ENCODE peak calls at places on chromosomes 16 and 17, in eight cellular contexts. One of them, this sample, is unnamed.

GRCh38 chr16:90004577-90004976 is 14.7 kb downstream of the DBNDD1 start:
- DNase-seq in IMR-90: no peak
- DNase-seq in choroid plexus epithelial cell: no peak
- DNase-seq in brain microvascular endothelial cell: no peak
- DNase-seq in spleen: no peak
- DNase-seq in uterus: no peak
- DNase-seq in stomach: no peak
- DNase-seq in MM.1S: no peak
- DNase-seq in this sample: no peak

GRCh38 chr17:34389343-34389742 is 26.3 kb upstream of the CCL1 start:
- DNase-seq in IMR-90: no peak
- DNase-seq in choroid plexus epithelial cell: no peak
- DNase-seq in brain microvascular endothelial cell: no peak
- DNase-seq in spleen: no peak
- DNase-seq in uterus: no peak
- DNase-seq in stomach: no peak
- DNase-seq in MM.1S: peak; percentile 89
- DNase-seq in this sample: no peak

GRCh38 chr16:86353185-86353584 is 157.1 kb upstream of the FOXF1 start:
- DNase-seq in IMR-90: peak; percentile 86
- DNase-seq in choroid plexus epithelial cell: peak; percentile 38
- DNase-seq in brain microvascular endothelial cell: no peak
- DNase-seq in spleen: no peak
- DNase-seq in uterus: no peak
- DNase-seq in stomach: no peak
- DNase-seq in MM.1S: no peak
- DNase-seq in this sample: no peak

GRCh38 chr17:76684756-76685155 is 26.0 kb downstream of the MXRA7 start:
- DNase-seq in IMR-90: no peak
- DNase-seq in choroid plexus epithelial cell: no peak
- DNase-seq in brain microvascular endothelial cell: no peak
- DNase-seq in spleen: peak; percentile 45
- DNase-seq in uterus: no peak
- DNase-seq in stomach: no peak
- DNase-seq in MM.1S: no peak
- DNase-seq in this sample: no peak

GRCh38 chr17:43011728-43012472 is 5.3 kb downstream of the IFI35 start:
- DNase-seq in IMR-90: no peak
- DNase-seq in choroid plexus epithelial cell: no peak
- DNase-seq in brain microvascular endothelial cell: no peak
- DNase-seq in spleen: no peak
- DNase-seq in uterus: no peak
- DNase-seq in stomach: no peak
- DNase-seq in MM.1S: no peak
- DNase-seq in this sample: no peak

GRCh38 chr17:17141860-17142552 is 64.1 kb downstream of the PLD6 start:
- DNase-seq in IMR-90: peak; percentile 50
- DNase-seq in choroid plexus epithelial cell: peak; percentile 81
- DNase-seq in brain microvascular endothelial cell: peak; percentile 43
- DNase-seq in spleen: no peak
- DNase-seq in uterus: no peak
- DNase-seq in stomach: no peak
- DNase-seq in MM.1S: no peak
- DNase-seq in this sample: no peak

GRCh38 chr17:77580531-77580930 is 378.0 kb upstream of the TNRC6C start:
- DNase-seq in IMR-90: no peak
- DNase-seq in choroid plexus epithelial cell: no peak
- DNase-seq in brain microvascular endothelial cell: no peak
- DNase-seq in spleen: peak; percentile 27
- DNase-seq in uterus: no peak
- DNase-seq in stomach: no peak
- DNase-seq in MM.1S: no peak
- DNase-seq in this sample: no peak

GRCh38 chr17:752620-753219 is 656 bp upstream of the GEMIN4 start:
- DNase-seq in IMR-90: peak; percentile 49
- DNase-seq in choroid plexus epithelial cell: peak; percentile 80
- DNase-seq in brain microvascular endothelial cell: peak; percentile 18
- DNase-seq in spleen: peak; percentile 86
- DNase-seq in uterus: peak; percentile 80
- DNase-seq in stomach: peak; percentile 76
- DNase-seq in MM.1S: no peak
- DNase-seq in this sample: no peak

GRCh38 chr17:20028436-20028835 is 19.3 kb downstream of the SPECC1 start:
- DNase-seq in IMR-90: no peak
- DNase-seq in choroid plexus epithelial cell: peak; percentile 8
- DNase-seq in brain microvascular endothelial cell: no peak
- DNase-seq in spleen: no peak
- DNase-seq in uterus: no peak
- DNase-seq in stomach: no peak
- DNase-seq in MM.1S: no peak
- DNase-seq in this sample: no peak

GRCh38 chr17:43611230-43611969 is 50.3 kb downstream of the MEOX1 start:
- DNase-seq in IMR-90: no peak
- DNase-seq in choroid plexus epithelial cell: no peak
- DNase-seq in brain microvascular endothelial cell: no peak
- DNase-seq in spleen: no peak
- DNase-seq in uterus: no peak
- DNase-seq in stomach: no peak
- DNase-seq in MM.1S: no peak
- DNase-seq in this sample: no peak

GRCh38 chr17:70938311-70938710 is 769.0 kb downstream of the KCNJ2 start:
- DNase-seq in IMR-90: no peak
- DNase-seq in choroid plexus epithelial cell: no peak
- DNase-seq in brain microvascular endothelial cell: no peak
- DNase-seq in spleen: no peak
- DNase-seq in uterus: no peak
- DNase-seq in stomach: no peak
- DNase-seq in MM.1S: no peak
- DNase-seq in this sample: no peak

GRCh38 chr17:21282231-21282630 is 2.3 kb upstream of the MAP2K3 start:
- DNase-seq in IMR-90: peak; percentile 98
- DNase-seq in choroid plexus epithelial cell: peak; percentile 95
- DNase-seq in brain microvascular endothelial cell: peak; percentile 95
- DNase-seq in spleen: no peak
- DNase-seq in uterus: peak; percentile 78
- DNase-seq in stomach: no peak
- DNase-seq in MM.1S: no peak
- DNase-seq in this sample: peak; percentile 90

GRCh38 chr16:3754304-3754703 is 37.0 kb upstream of the TRAP1 start:
- DNase-seq in IMR-90: peak; percentile 62
- DNase-seq in choroid plexus epithelial cell: peak; percentile 69
- DNase-seq in brain microvascular endothelial cell: no peak
- DNase-seq in spleen: no peak
- DNase-seq in uterus: no peak
- DNase-seq in stomach: no peak
- DNase-seq in MM.1S: no peak
- DNase-seq in this sample: no peak

GRCh38 chr17:14203392-14203791 is 33.3 kb downstream of the CDRT15 start:
- DNase-seq in IMR-90: peak; percentile 8
- DNase-seq in choroid plexus epithelial cell: peak; percentile 35
- DNase-seq in brain microvascular endothelial cell: no peak
- DNase-seq in spleen: no peak
- DNase-seq in uterus: no peak
- DNase-seq in stomach: no peak
- DNase-seq in MM.1S: no peak
- DNase-seq in this sample: no peak

GRCh38 chr16:23256440-23256839 is 45.7 kb upstream of the SCNN1B start:
- DNase-seq in IMR-90: no peak
- DNase-seq in choroid plexus epithelial cell: no peak
- DNase-seq in brain microvascular endothelial cell: no peak
- DNase-seq in spleen: no peak
- DNase-seq in uterus: no peak
- DNase-seq in stomach: no peak
- DNase-seq in MM.1S: no peak
- DNase-seq in this sample: no peak

GRCh38 chr17:48074322-48075054 is 26.3 kb downstream of the NFE2L1 start:
- DNase-seq in IMR-90: peak; percentile 82
- DNase-seq in choroid plexus epithelial cell: peak; percentile 88
- DNase-seq in brain microvascular endothelial cell: peak; percentile 89
- DNase-seq in spleen: peak; percentile 79
- DNase-seq in uterus: peak; percentile 87
- DNase-seq in stomach: peak; percentile 83
- DNase-seq in MM.1S: peak; percentile 71
- DNase-seq in this sample: no peak

GRCh38 chr17:31698751-31699150 is 160.3 kb downstream of the COPRS start:
- DNase-seq in IMR-90: no peak
- DNase-seq in choroid plexus epithelial cell: no peak
- DNase-seq in brain microvascular endothelial cell: no peak
- DNase-seq in spleen: no peak
- DNase-seq in uterus: no peak
- DNase-seq in stomach: no peak
- DNase-seq in MM.1S: no peak
- DNase-seq in this sample: no peak

GRCh38 chr16:88531346-88531745 is 38.9 kb upstream of the ZC3H18 start:
- DNase-seq in IMR-90: no peak
- DNase-seq in choroid plexus epithelial cell: no peak
- DNase-seq in brain microvascular endothelial cell: no peak
- DNase-seq in spleen: no peak
- DNase-seq in uterus: no peak
- DNase-seq in stomach: no peak
- DNase-seq in MM.1S: no peak
- DNase-seq in this sample: no peak
- H3K4me3 ChIP-seq in IMR-90: no peak overlapping the region
- H3K4me3 ChIP-seq in choroid plexus epithelial cell: no peak overlapping the region
- H3K4me3 ChIP-seq in brain microvascular endothelial cell: no peak overlapping the region
- H3K4me3 ChIP-seq in spleen: no peak overlapping the region
- H3K4me3 ChIP-seq in uterus: no peak overlapping the region
- H3K4me3 ChIP-seq in stomach: no peak overlapping the region
- H3K4me3 ChIP-seq in MM.1S: no peak overlapping the region
- H3K4me3 ChIP-seq in this sample: no peak overlapping the region

DNA sequence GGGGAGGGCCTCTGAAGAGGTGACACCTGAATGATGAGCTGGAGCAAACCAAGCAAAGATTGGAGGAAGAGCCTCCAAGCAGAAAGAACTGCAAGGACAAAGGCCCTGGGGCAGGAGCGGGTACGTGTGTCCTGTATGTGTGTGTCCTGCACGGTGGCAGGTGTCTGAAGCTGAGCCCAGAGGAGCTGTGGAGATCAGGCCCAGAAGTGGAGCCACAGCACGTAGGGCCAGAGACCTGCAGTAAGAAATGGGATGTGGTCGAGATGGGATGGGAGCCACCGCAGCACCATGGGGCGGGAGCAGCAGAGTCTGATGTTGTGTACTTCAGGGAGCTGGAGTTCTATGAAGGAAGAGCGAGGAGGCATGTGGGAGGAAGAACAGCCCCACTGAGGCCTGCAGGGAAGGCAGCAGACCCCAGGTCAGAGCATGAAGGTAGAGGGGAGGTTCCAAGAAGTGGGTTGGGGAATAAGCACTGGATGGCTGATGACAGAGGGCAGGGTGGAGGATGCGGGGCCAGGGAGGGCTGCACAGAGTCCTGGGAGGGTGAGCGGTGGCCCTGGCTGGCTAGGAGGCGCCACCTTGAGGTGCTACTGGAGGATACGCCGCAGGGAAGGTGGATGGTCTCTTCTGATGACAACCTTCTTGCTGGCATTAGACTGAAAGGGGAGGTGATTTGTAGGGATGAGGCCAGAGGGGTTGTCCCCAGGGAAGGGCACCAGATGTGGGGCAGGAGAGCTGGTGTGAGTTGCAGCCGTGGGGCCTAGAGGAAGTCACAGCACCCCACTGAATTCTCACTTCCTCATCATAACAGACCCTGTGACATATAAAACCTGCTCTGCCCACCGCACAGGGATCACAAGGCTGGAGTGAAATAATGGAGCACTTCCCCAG is 10.6 kb upstream of the CETP start:
- DNase-seq in IMR-90: peak; percentile 51
- DNase-seq in choroid plexus epithelial cell: peak; percentile 74
- DNase-seq in brain microvascular endothelial cell: peak; percentile 54
- DNase-seq in spleen: peak; percentile 85
- DNase-seq in uterus: no peak
- DNase-seq in stomach: peak; percentile 70
- DNase-seq in MM.1S: peak; percentile 63
- DNase-seq in this sample: no peak
- H3K4me3 ChIP-seq in IMR-90: no peak overlapping the region
- H3K4me3 ChIP-seq in choroid plexus epithelial cell: no peak overlapping the region
- H3K4me3 ChIP-seq in brain microvascular endothelial cell: no peak overlapping the region
- H3K4me3 ChIP-seq in spleen: no peak overlapping the region
- H3K4me3 ChIP-seq in uterus: no peak overlapping the region
- H3K4me3 ChIP-seq in stomach: no peak overlapping the region
- H3K4me3 ChIP-seq in MM.1S: no peak overlapping the region
- H3K4me3 ChIP-seq in this sample: no peak overlapping the region

GRCh38 chr16:12110361-12111107 is 134.0 kb downstream of the SNX29 start:
- DNase-seq in IMR-90: no peak
- DNase-seq in choroid plexus epithelial cell: no peak
- DNase-seq in brain microvascular endothelial cell: no peak
- DNase-seq in spleen: no peak
- DNase-seq in uterus: no peak
- DNase-seq in stomach: no peak
- DNase-seq in MM.1S: no peak
- DNase-seq in this sample: no peak
- H3K4me3 ChIP-seq in IMR-90: no peak overlapping the region
- H3K4me3 ChIP-seq in choroid plexus epithelial cell: no peak overlapping the region
- H3K4me3 ChIP-seq in brain microvascular endothelial cell: no peak overlapping the region
- H3K4me3 ChIP-seq in spleen: no peak overlapping the region
- H3K4me3 ChIP-seq in uterus: no peak overlapping the region
- H3K4me3 ChIP-seq in stomach: no peak overlapping the region
- H3K4me3 ChIP-seq in MM.1S: no peak overlapping the region
- H3K4me3 ChIP-seq in this sample: no peak overlapping the region

GRCh38 chr17:79608729-79609039 is 2.2 kb downstream of the RBFOX3 start:
- DNase-seq in IMR-90: no peak
- DNase-seq in choroid plexus epithelial cell: no peak
- DNase-seq in brain microvascular endothelial cell: no peak
- DNase-seq in spleen: no peak
- DNase-seq in uterus: no peak
- DNase-seq in stomach: no peak
- DNase-seq in MM.1S: no peak
- DNase-seq in this sample: no peak

GRCh38 chr17:79610151-79610645 is 653 bp downstream of the RBFOX3 start:
- DNase-seq in IMR-90: no peak
- DNase-seq in choroid plexus epithelial cell: no peak
- DNase-seq in brain microvascular endothelial cell: no peak
- DNase-seq in spleen: no peak
- DNase-seq in uterus: no peak
- DNase-seq in stomach: no peak
- DNase-seq in MM.1S: no peak
- DNase-seq in this sample: no peak

GRCh38 chr17:79607941-79608728 is 2.7 kb downstream of the RBFOX3 start:
- DNase-seq in IMR-90: no peak
- DNase-seq in choroid plexus epithelial cell: peak; percentile 11
- DNase-seq in brain microvascular endothelial cell: peak; percentile 4
- DNase-seq in spleen: no peak
- DNase-seq in uterus: peak; percentile 30
- DNase-seq in stomach: no peak
- DNase-seq in MM.1S: no peak
- DNase-seq in this sample: no peak

GRCh38 chr17:79609616-79610150 is 1.2 kb downstream of the RBFOX3 start:
- DNase-seq in IMR-90: no peak
- DNase-seq in choroid plexus epithelial cell: no peak
- DNase-seq in brain microvascular endothelial cell: no peak
- DNase-seq in spleen: no peak
- DNase-seq in uterus: no peak
- DNase-seq in stomach: no peak
- DNase-seq in MM.1S: no peak
- DNase-seq in this sample: no peak

DNA sequence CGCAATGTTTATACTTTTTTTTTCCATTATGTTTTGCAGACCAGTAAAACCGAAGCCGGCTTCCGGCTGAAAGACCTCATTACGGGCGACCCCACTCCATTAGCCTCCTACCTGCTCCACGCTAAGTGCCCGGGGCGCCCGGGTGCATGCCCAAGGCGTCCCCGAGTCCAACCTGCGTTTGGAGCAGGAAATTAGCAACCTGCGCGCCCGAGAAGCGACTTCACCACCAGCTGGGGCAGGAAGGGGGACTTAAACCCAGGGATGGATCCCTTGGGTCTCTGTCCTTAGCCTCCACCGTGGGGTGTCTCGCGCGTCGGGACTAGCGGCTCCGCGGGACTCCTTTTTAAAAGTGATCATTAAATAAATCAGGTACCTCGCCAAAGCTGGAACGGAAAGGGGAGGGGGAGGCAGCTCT is 1.7 kb downstream of the RBFOX3 start:
- DNase-seq in IMR-90: no peak
- DNase-seq in choroid plexus epithelial cell: no peak
- DNase-seq in brain microvascular endothelial cell: no peak
- DNase-seq in spleen: no peak
- DNase-seq in uterus: no peak
- DNase-seq in stomach: no peak
- DNase-seq in MM.1S: no peak
- DNase-seq in this sample: no peak
- H3K4me3 ChIP-seq in IMR-90: no peak overlapping the region
- H3K4me3 ChIP-seq in choroid plexus epithelial cell: no peak overlapping the region
- H3K4me3 ChIP-seq in brain microvascular endothelial cell: no peak overlapping the region
- H3K4me3 ChIP-seq in spleen: no peak overlapping the region
- H3K4me3 ChIP-seq in uterus: peak overlapping the region; percentile 28
- H3K4me3 ChIP-seq in stomach: no peak overlapping the region
- H3K4me3 ChIP-seq in MM.1S: no peak overlapping the region
- H3K4me3 ChIP-seq in this sample: no peak overlapping the region